ENCODE peak calls at places on chromosomes 16 and 17, in six cellular contexts. One of them, this sample, is unnamed.

GRCh38 chr17:49567104-49567521 is 8.6 kb upstream of the NXPH3 start:
- DNase-seq in GM10248: no peak
- DNase-seq in fibroblast of lung: no peak
- DNase-seq in WTC11: no peak
- DNase-seq in NCI-H2081: no peak
- DNase-seq in left lung: no peak
- DNase-seq in this sample: no peak

GRCh38 chr17:69732272-69732671 is 317.8 kb downstream of the MAP2K6 start:
- DNase-seq in fibroblast of lung: peak
- DNase-seq in left lung: no peak
- DNase-seq in WTC11: no peak
- DNase-seq in GM10248: no peak
- DNase-seq in NCI-H2081: no peak
- DNase-seq in this sample: peak

GRCh38 chr17:65062168-65062915 is 5.8 kb upstream of the GNA13 start:
- DNase-seq in NCI-H2081: no peak
- DNase-seq in fibroblast of lung: peak
- DNase-seq in left lung: no peak
- DNase-seq in WTC11: no peak
- DNase-seq in GM10248: no peak
- DNase-seq in this sample: peak

GRCh38 chr16:15509051-15509592 is 74.7 kb downstream of the BMERB1 start:
- DNase-seq in NCI-H2081: no peak
- DNase-seq in fibroblast of lung: no peak
- DNase-seq in GM10248: no peak
- DNase-seq in WTC11: no peak
- DNase-seq in left lung: no peak
- DNase-seq in this sample: peak

GRCh38 chr17:82865996-82866395 is 26.2 kb upstream of the ZNF750 start:
- DNase-seq in fibroblast of lung: no peak
- DNase-seq in GM10248: no peak
- DNase-seq in WTC11: no peak
- DNase-seq in left lung: no peak
- DNase-seq in NCI-H2081: no peak
- DNase-seq in this sample: no peak

GRCh38 chr17:67365762-67366192 is 600 bp downstream of the PSMD12 start:
- DNase-seq in NCI-H2081: no peak
- DNase-seq in WTC11: no peak
- DNase-seq in fibroblast of lung: peak
- DNase-seq in GM10248: no peak
- DNase-seq in left lung: no peak
- DNase-seq in this sample: peak

GRCh38 chr16:88456356-88457292 is 3.5 kb downstream of the ZFPM1 start:
- DNase-seq in fibroblast of lung: no peak
- DNase-seq in GM10248: no peak
- DNase-seq in NCI-H2081: peak
- DNase-seq in WTC11: no peak
- DNase-seq in left lung: no peak
- DNase-seq in this sample: no peak

GRCh38 chr17:40065041-40065770 is 2.4 kb downstream of the THRA start:
- DNase-seq in fibroblast of lung: peak
- DNase-seq in GM10248: no peak
- DNase-seq in NCI-H2081: no peak
- DNase-seq in WTC11: no peak
- DNase-seq in left lung: no peak
- DNase-seq in this sample: peak

GRCh38 chr16:89422905-89423630 is 67.3 kb downstream of the ANKRD11 start:
- DNase-seq in left lung: no peak
- DNase-seq in fibroblast of lung: peak
- DNase-seq in NCI-H2081: no peak
- DNase-seq in GM10248: peak
- DNase-seq in WTC11: no peak
- DNase-seq in this sample: peak

GRCh38 chr16:5010576-5011329 is 23.0 kb downstream of the NAGPA start:
- DNase-seq in NCI-H2081: no peak
- DNase-seq in left lung: peak
- DNase-seq in GM10248: no peak
- DNase-seq in WTC11: peak
- DNase-seq in fibroblast of lung: no peak
- DNase-seq in this sample: no peak

GRCh38 chr17:40306395-40306794 is 2.6 kb upstream of the RARA start:
- DNase-seq in left lung: no peak
- DNase-seq in GM10248: no peak
- DNase-seq in NCI-H2081: no peak
- DNase-seq in fibroblast of lung: no peak
- DNase-seq in WTC11: no peak
- DNase-seq in this sample: no peak

GRCh38 chr16:27214084-27214961 is 11.0 kb downstream of the KDM8 start:
- DNase-seq in GM10248: no peak
- DNase-seq in NCI-H2081: no peak
- DNase-seq in fibroblast of lung: no peak
- DNase-seq in left lung: no peak
- DNase-seq in WTC11: no peak
- DNase-seq in this sample: no peak

GRCh38 chr16:85882181-85882810 is 16.7 kb upstream of the IRF8 start:
- DNase-seq in GM10248: peak
- DNase-seq in left lung: no peak
- DNase-seq in WTC11: no peak
- DNase-seq in fibroblast of lung: no peak
- DNase-seq in NCI-H2081: no peak
- DNase-seq in this sample: no peak

GRCh38 chr17:4365628-4366311 is 705 bp downstream of the UBE2G1 start:
- DNase-seq in NCI-H2081: no peak
- DNase-seq in left lung: peak
- DNase-seq in WTC11: peak
- DNase-seq in fibroblast of lung: no peak
- DNase-seq in GM10248: no peak
- DNase-seq in this sample: peak

GRCh38 chr17:35773674-35774425 is 13.2 kb downstream of the C17orf50 start:
- DNase-seq in NCI-H2081: no peak
- DNase-seq in left lung: no peak
- DNase-seq in fibroblast of lung: peak
- DNase-seq in WTC11: no peak
- DNase-seq in GM10248: no peak
- DNase-seq in this sample: peak

This sample was measured in mesenchymal stem cell.